ENCODE peak calls at places on chromosomes 1 and 21, in ten cellular contexts. O is GM12864; W is effector memory CD4-positive, alpha-beta T cell; L is HFF-Myc; U is IMR-90; C is sigmoid colon; V is astrocyte of the cerebellum; A is naive thymus-derived CD4-positive, alpha-beta T cell; F is brain microvascular endothelial cell; Y is body of pancreas. E is an unnamed sample.

GRCh38 chr1:6711174-6711573 is 9.6 kb upstream of the DNAJC11 start:
- DNase-seq in O (no peak), W (no peak), L (no peak), U (no peak), C (no peak), V (no peak), A (no peak), F (no peak), Y (no peak), E (no peak)

GRCh38 chr1:72207059-72207458 is 75.3 kb downstream of the NEGR1 start:
- DNase-seq in O (no peak), W (no peak), L (no peak), U (no peak), C (no peak), V (no peak), A (no peak), F (no peak), Y (no peak), E (no peak)

GRCh38 chr1:199978408-199978940 is 49.0 kb upstream of the NR5A2 start:
- DNase-seq in O (no peak), W (no peak), L (no peak), U (peak), C (no peak), V (no peak), A (no peak), F (no peak), Y (peak), E (no peak)

GRCh38 chr1:201825245-201825644 is 3.7 kb upstream of the IPO9 start:
- DNase-seq in O (no peak), W (no peak), L (no peak), U (no peak), C (no peak), V (no peak), A (no peak), F (no peak), Y (no peak), E (no peak)

GRCh38 chr1:5742801-5743200 is 249.4 kb downstream of the NPHP4 start:
- DNase-seq in O (no peak), W (no peak), L (no peak), U (no peak), C (peak), V (no peak), A (no peak), F (no peak), Y (no peak), E (no peak)

GRCh38 chr1:222784916-222785315 is 29.9 kb upstream of the DISP1 start:
- DNase-seq in O (no peak), W (no peak), L (no peak), U (no peak), C (no peak), V (no peak), A (no peak), F (no peak), Y (no peak), E (no peak)

GRCh38 chr1:47424336-47424982 is 8.4 kb downstream of the FOXE3 start:
- DNase-seq in O (no peak), W (no peak), L (no peak), U (peak), C (no peak), V (peak), A (no peak), F (peak), Y (no peak), E (no peak)

GRCh38 chr1:39268112-39268581 is 63.7 kb downstream of the MACF1 start:
- DNase-seq in O (no peak), W (no peak), L (peak), U (peak), C (peak), V (peak), A (no peak), F (peak), Y (no peak), E (no peak)

GRCh38 chr1:222817529-222817928 is 2.7 kb downstream of the DISP1 start:
- DNase-seq in O (no peak), W (no peak), L (peak), U (peak), C (no peak), V (peak), A (no peak), F (peak), Y (no peak), E (no peak)

GRCh38 chr21:41827951-41828883 is 50.9 kb downstream of the PRDM15 start:
- DNase-seq in O (no peak), W (no peak), L (no peak), U (no peak), C (no peak), V (no peak), A (no peak), F (no peak), Y (no peak), E (no peak)

GRCh38 chr1:169238506-169238905 is 129.1 kb downstream of the NME7 start:
- DNase-seq in O (no peak), W (no peak), L (no peak), U (peak), C (no peak), V (no peak), A (no peak), F (peak), Y (no peak), E (no peak)

DNA sequence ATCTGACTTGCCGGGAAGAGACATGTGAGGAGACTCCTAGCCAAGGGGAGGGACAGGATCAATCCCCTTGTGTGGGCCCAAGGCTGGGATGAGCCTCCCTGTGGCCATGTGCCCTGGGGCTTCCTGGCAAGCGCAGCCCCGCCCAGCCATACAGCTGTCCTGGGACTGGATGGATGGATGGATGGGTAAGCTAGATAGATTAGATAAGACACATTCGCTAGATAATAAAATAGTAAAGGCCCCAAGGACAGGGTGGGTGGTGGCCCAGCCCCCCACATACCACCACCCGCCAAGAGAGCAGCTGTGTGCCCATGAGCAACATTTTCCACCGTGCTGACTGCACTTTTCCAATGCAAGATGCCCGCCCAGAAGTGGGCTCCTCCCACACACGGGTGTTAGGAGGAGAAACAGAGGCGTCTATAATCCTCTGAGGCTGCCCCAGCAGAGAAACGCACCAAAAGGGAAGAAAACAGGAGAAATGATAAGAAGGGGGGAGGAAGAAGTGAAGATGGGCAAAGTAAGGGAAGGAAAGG is 25.1 kb downstream of the ZBTB17 start:
- DNase-seq in O (no peak), W (peak), L (no peak), U (peak), C (peak), V (no peak), A (no peak), F (no peak), Y (peak), E (no peak)
- H3K4me3 ChIP-seq in O (no peak), W (no peak), L (no peak), U (no peak), C (no peak), V (no peak), A (no peak), F (no peak), Y (no peak), E (no peak)

GRCh38 chr1:65425697-65426096 is 5.2 kb downstream of the LEPR start:
- DNase-seq in O (no peak), W (no peak), L (peak), U (peak), C (no peak), V (peak), A (no peak), F (peak), Y (no peak), E (no peak)
- H3K4me3 ChIP-seq in O (no peak), W (no peak), L (no peak), U (no peak), C (no peak), V (no peak), A (no peak), F (no peak), Y (no peak), E (no peak)

GRCh38 chr1:77552626-77553025 is 129.8 kb downstream of the ZZZ3 start:
- DNase-seq in O (no peak), W (no peak), L (no peak), U (no peak), C (no peak), V (no peak), A (no peak), F (no peak), Y (no peak), E (no peak)
- H3K4me3 ChIP-seq in O (no peak), W (no peak), L (no peak), U (no peak), C (no peak), V (no peak), A (no peak), F (no peak), Y (no peak), E (no peak)

GRCh38 chr1:150997949-150998348 is 8.8 kb downstream of the MINDY1 start:
- DNase-seq in O (no peak), W (no peak), L (no peak), U (no peak), C (no peak), V (no peak), A (no peak), F (no peak), Y (no peak), E (no peak)

GRCh38 chr1:150997126-150997872 is 9.4 kb downstream of the MINDY1 start:
- DNase-seq in O (no peak), W (no peak), L (no peak), U (no peak), C (no peak), V (no peak), A (no peak), F (no peak), Y (no peak), E (no peak)

GRCh38 chr1:150994248-150994647 is 12.2 kb downstream of the ANXA9 start:
- DNase-seq in O (no peak), W (no peak), L (no peak), U (no peak), C (no peak), V (no peak), A (no peak), F (no peak), Y (no peak), E (no peak)

GRCh38 chr1:150999051-150999674 is 7.5 kb downstream of the MINDY1 start:
- DNase-seq in O (no peak), W (no peak), L (no peak), U (peak), C (no peak), V (no peak), A (no peak), F (peak), Y (no peak), E (no peak)

GRCh38 chr1:150995896-150996295 is 10.8 kb downstream of the MINDY1 start:
- DNase-seq in O (no peak), W (peak), L (no peak), U (no peak), C (peak), V (no peak), A (no peak), F (no peak), Y (peak), E (no peak)
- H3K4me3 ChIP-seq in O (no peak), W (no peak), L (no peak), U (no peak), C (no peak), V (no peak), A (no peak), F (no peak), Y (no peak), E (no peak)

GRCh38 chr1:116807394-116807793 is 53.2 kb downstream of the CD2 start:
- DNase-seq in O (no peak), W (no peak), L (no peak), U (no peak), C (no peak), V (no peak), A (no peak), F (no peak), Y (no peak), E (no peak)

GRCh38 chr1:116806245-116806644 is 52.0 kb downstream of the CD2 start:
- DNase-seq in O (peak), W (peak), L (no peak), U (no peak), C (no peak), V (no peak), A (no peak), F (no peak), Y (no peak), E (peak)

GRCh38 chr1:116805398-116805797 is 51.2 kb downstream of the CD2 start:
- DNase-seq in O (no peak), W (no peak), L (no peak), U (no peak), C (no peak), V (no peak), A (no peak), F (no peak), Y (no peak), E (no peak)

GRCh38 chr1:116806671-116807070 is 52.4 kb downstream of the CD2 start:
- DNase-seq in O (no peak), W (no peak), L (no peak), U (no peak), C (no peak), V (no peak), A (no peak), F (no peak), Y (no peak), E (no peak)

GRCh38 chr1:116804736-116805135 is 50.5 kb downstream of the CD2 start:
- DNase-seq in O (no peak), W (no peak), L (no peak), U (no peak), C (no peak), V (no peak), A (no peak), F (no peak), Y (no peak), E (no peak)
- H3K4me3 ChIP-seq in O (no peak), W (no peak), L (no peak), U (no peak), C (no peak), V (no peak), A (peak), F (no peak), Y (no peak), E (no peak)

DNA sequence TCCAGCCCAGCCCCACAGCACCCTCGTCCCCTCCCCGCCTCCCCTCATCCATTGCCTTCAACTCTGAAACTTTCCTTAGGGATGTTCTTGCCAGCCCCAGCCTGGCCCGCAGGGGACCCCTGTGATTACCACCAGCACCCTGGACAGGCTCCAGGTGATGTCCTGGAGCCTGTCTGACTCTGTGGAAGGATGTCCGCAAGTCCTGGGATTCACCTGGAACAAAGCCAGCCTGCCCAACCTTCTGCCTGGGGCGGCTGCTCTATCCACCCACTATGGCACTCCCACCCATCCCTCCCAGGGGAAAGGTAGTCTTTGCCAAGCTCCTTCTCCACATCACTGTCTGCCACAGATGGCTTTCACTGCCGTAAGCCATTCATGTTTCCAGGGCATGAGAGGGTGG is 24.4 kb upstream of the PTPRF start:
- DNase-seq in O (no peak), W (no peak), L (no peak), U (no peak), C (no peak), V (no peak), A (no peak), F (no peak), Y (no peak), E (no peak)
- H3K4me3 ChIP-seq in O (no peak), W (no peak), L (no peak), U (no peak), C (no peak), V (no peak), A (no peak), F (no peak), Y (no peak), E (no peak)

GRCh38 chr1:94246692-94247145 is 9.3 kb upstream of the ARHGAP29 start:
- DNase-seq in O (no peak), W (no peak), L (no peak), U (no peak), C (no peak), V (no peak), A (no peak), F (no peak), Y (no peak), E (no peak)
- H3K4me3 ChIP-seq in O (no peak), W (no peak), L (peak), U (peak), C (peak), V (peak), A (no peak), F (peak), Y (peak), E (no peak)

GRCh38 chr1:203481186-203481585 is 5.6 kb downstream of the PRELP start:
- DNase-seq in O (no peak), W (no peak), L (no peak), U (no peak), C (no peak), V (no peak), A (no peak), F (no peak), Y (no peak), E (no peak)
- H3K4me3 ChIP-seq in O (no peak), W (no peak), L (no peak), U (no peak), C (peak), V (no peak), A (no peak), F (no peak), Y (no peak), E (no peak)

DNA sequence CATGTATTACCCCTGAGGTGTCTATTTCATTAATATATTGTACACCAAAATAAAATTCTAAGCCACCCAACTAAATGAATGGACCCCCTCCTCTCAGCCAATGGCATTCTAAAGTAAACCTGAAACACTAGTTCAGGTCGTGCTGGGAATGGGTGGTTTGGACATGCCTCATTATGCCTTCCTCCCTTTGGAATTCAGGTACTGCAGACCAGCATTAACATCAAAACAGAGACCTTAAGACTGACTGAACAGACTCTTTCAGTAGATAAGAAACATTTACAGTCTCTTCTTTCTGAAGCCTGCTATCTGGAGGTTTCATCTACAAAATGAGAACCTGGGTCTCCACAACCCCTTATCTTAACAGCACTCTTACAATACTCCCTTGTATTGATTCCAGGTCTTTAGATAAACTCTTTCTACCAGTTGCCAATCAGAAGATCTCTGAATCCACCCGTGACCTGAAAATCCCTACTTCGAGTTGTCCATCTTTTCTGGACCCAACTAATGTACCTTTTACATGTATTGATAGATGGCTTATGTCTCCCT is 93.6 kb downstream of the PKN2 start:
- DNase-seq in O (no peak), W (no peak), L (no peak), U (no peak), C (no peak), V (no peak), A (no peak), F (no peak), Y (no peak), E (no peak)
- H3K4me3 ChIP-seq in O (no peak), W (no peak), L (no peak), U (no peak), C (no peak), V (no peak), A (no peak), F (no peak), Y (no peak), E (no peak)

DNA sequence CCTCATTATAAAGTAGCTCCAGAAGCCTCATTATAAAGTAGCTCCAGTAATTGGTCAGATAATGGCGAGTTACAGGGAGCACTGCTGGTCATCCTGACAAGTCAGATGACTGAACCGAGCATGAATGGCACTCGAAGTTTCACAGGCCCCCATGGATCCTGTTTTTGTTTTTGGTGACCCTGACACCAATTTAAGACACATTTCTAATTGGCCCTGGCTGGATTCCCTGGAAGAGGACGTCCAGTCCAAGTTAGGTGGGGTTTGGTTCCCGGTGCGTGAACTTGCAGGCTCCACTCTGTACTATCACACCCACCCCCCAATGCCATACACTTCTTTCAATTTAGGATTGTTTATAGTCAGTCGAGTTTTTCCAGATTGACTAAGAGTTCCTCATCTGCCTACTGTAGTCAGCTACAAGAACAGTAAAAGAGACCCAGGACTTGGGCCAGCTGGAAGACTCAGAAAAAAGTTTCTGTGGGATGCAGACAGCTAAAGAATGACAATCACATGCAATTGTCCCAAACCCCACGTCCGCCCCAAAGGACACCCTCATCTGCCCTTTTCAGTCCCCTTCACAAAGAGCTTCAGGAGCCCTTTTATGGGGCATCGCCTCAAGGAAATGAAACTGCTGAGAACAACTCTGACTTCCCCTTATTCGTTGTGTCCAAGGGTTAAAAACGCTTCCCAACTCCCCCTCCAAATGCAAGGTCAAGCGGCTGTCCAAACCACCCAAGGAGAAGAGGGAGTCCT is 2.7 kb downstream of the DHRS3 start:
- DNase-seq in O (no peak), W (no peak), L (no peak), U (peak), C (peak), V (no peak), A (no peak), F (no peak), Y (no peak), E (no peak)
- H3K4me3 ChIP-seq in O (no peak), W (peak), L (peak), U (peak), C (peak), V (peak), A (peak), F (peak), Y (peak), E (no peak)

E was measured in GM06990.